ENCODE peak calls at places on chromosomes 12 and 14, in nine cellular contexts. F is DMS53; B is fibroblast of lung; U is stimulated activated CD4-positive, alpha-beta T cell treated with anti-CD3 and anti-CD28 coated beads, Interleukin-12 subunit alpha, Interleukin-12 subunit beta, amount 100 ng/mL, for 4 hours; E is upper lobe of left lung; Z is effector CD4-positive, alpha-beta T cell; M is bronchial epithelial cell; X is T-helper 17 cell; N is MCF 10A. J is an unnamed sample.

GRCh38 chr12:96297504-96297903 is 102.7 kb downstream of the CDK17 start:
- DNase-seq in F (no peak), B (no peak), U (no peak), E (no peak), Z (no peak), M (no peak), X (no peak), N (no peak), J (no peak)

GRCh38 chr14:104602933-104603325 is 1.6 kb downstream of the TMEM179 start:
- DNase-seq in F (no peak), B (no peak), U (no peak), E (no peak), Z (no peak), M (no peak), X (no peak), N (no peak), J (no peak)

GRCh38 chr12:65899289-65899688 is 75.0 kb downstream of the HMGA2 start:
- DNase-seq in F (no peak), B (no peak), U (no peak), E (no peak), Z (no peak), M (no peak), X (no peak), N (no peak), J (no peak)

GRCh38 chr12:56189336-56189917 is at the start of gene SMARCC2:
- DNase-seq in F (peak; percentile 97), B (peak; percentile 89), U (peak; percentile 80), E (peak; percentile 97), Z (peak; percentile 76), M (peak; percentile 73), X (peak; percentile 91), N (peak; percentile 87), J (peak; percentile 78)

GRCh38 chr14:92540472-92541048 is 27.0 kb downstream of the RIN3 start:
- DNase-seq in F (peak; percentile 58), B (peak; percentile 100), U (no peak), E (peak; percentile 56), Z (no peak), M (peak; percentile 92), X (no peak), N (peak; percentile 99), J (no peak)

GRCh38 chr12:7076493-7076892 is 15.8 kb downstream of the C1R start:
- DNase-seq in F (no peak), B (no peak), U (no peak), E (no peak), Z (no peak), M (no peak), X (no peak), N (no peak), J (no peak)

GRCh38 chr14:101547107-101547738 is 14.1 kb upstream of the DIO3 start:
- DNase-seq in F (no peak), B (no peak), U (no peak), E (no peak), Z (no peak), M (no peak), X (no peak), N (no peak), J (no peak)

GRCh38 chr14:92074555-92074954 is 31.8 kb downstream of the ATXN3 start:
- DNase-seq in F (no peak), B (peak; percentile 29), U (no peak), E (no peak), Z (no peak), M (no peak), X (no peak), N (no peak), J (no peak)

GRCh38 chr12:131869871-131870418 is 24.5 kb upstream of the ULK1 start:
- DNase-seq in F (peak; percentile 67), B (peak; percentile 27), U (no peak), E (no peak), Z (no peak), M (peak; percentile 82), X (no peak), N (peak; percentile 33), J (no peak)

GRCh38 chr14:100786131-100786530 is 39.8 kb upstream of the MEG3 start:
- DNase-seq in F (no peak), B (no peak), U (no peak), E (no peak), Z (no peak), M (no peak), X (no peak), N (no peak), J (no peak)

GRCh38 chr12:865614-866013 is 83.9 kb downstream of the RAD52 start:
- DNase-seq in F (no peak), B (no peak), U (no peak), E (no peak), Z (no peak), M (no peak), X (no peak), N (no peak), J (no peak)

GRCh38 chr12:114409796-114410520 is 4.0 kb upstream of the TBX5 start:
- DNase-seq in F (no peak), B (peak; percentile 70), U (no peak), E (no peak), Z (no peak), M (no peak), X (no peak), N (no peak), J (no peak)

GRCh38 chr14:37595809-37596595 is 573 bp downstream of the TTC6 start:
- DNase-seq in F (peak; percentile 96), B (no peak), U (peak; percentile 65), E (peak; percentile 89), Z (no peak), M (peak; percentile 94), X (no peak), N (peak; percentile 85), J (no peak)

GRCh38 chr14:50025776-50026175 is 90.6 kb downstream of the VCPKMT start:
- DNase-seq in F (peak; percentile 15), B (peak; percentile 47), U (no peak), E (no peak), Z (no peak), M (peak; percentile 28), X (no peak), N (peak; percentile 57), J (no peak)

GRCh38 chr14:75548544-75548943 is 26.3 kb downstream of the BATF start:
- DNase-seq in F (no peak), B (peak; percentile 85), U (no peak), E (no peak), Z (no peak), M (no peak), X (no peak), N (no peak), J (no peak)

GRCh38 chr14:101516401-101516800 is 44.9 kb upstream of the DIO3 start:
- DNase-seq in F (no peak), B (no peak), U (no peak), E (no peak), Z (no peak), M (no peak), X (no peak), N (no peak), J (no peak)

GRCh38 chr12:96258451-96258933 is 64.3 kb downstream of the ELK3 start:
- DNase-seq in F (no peak), B (peak; percentile 87), U (no peak), E (no peak), Z (no peak), M (no peak), X (no peak), N (peak; percentile 51), J (no peak)

GRCh38 chr12:6863586-6864321 is 3.6 kb upstream of the TPI1 start:
- DNase-seq in F (no peak), B (no peak), U (no peak), E (no peak), Z (no peak), M (no peak), X (no peak), N (no peak), J (no peak)

GRCh38 chr12:77325505-77325904 is 260.1 kb upstream of the E2F7 start:
- DNase-seq in F (peak; percentile 33), B (no peak), U (no peak), E (peak; percentile 68), Z (no peak), M (no peak), X (no peak), N (no peak), J (no peak)

GRCh38 chr12:128811806-128812205 is 12.0 kb downstream of the SLC15A4 start:
- DNase-seq in F (no peak), B (no peak), U (no peak), E (no peak), Z (no peak), M (no peak), X (no peak), N (no peak), J (no peak)

GRCh38 chr12:63978519-63978918 is 134.0 kb downstream of the SRGAP1 start:
- DNase-seq in F (no peak), B (peak; percentile 75), U (no peak), E (no peak), Z (no peak), M (peak; percentile 97), X (no peak), N (peak; percentile 87), J (no peak)

GRCh38 chr12:1835178-1836131 is 15.1 kb downstream of the LRTM2 start:
- DNase-seq in F (no peak), B (no peak), U (no peak), E (peak; percentile 58), Z (no peak), M (no peak), X (no peak), N (no peak), J (no peak)

GRCh38 chr14:66117600-66117999 is 368.6 kb upstream of the CCDC196 start:
- DNase-seq in F (peak; percentile 67), B (peak; percentile 19), U (no peak), E (no peak), Z (no peak), M (peak; percentile 90), X (no peak), N (peak; percentile 70), J (no peak)

GRCh38 chr14:23494223-23494622 is 24.7 kb downstream of the NGDN start:
- DNase-seq in F (no peak), B (no peak), U (no peak), E (no peak), Z (no peak), M (no peak), X (no peak), N (no peak), J (no peak)

GRCh38 chr12:124428136-124428791 is 133.4 kb downstream of the RFLNA start:
- DNase-seq in F (no peak), B (peak; percentile 82), U (no peak), E (peak; percentile 71), Z (no peak), M (no peak), X (no peak), N (no peak), J (peak; percentile 72)

GRCh38 chr14:102902523-102903247 is 19.8 kb upstream of the AMN start:
- DNase-seq in F (no peak), B (no peak), U (no peak), E (no peak), Z (no peak), M (no peak), X (no peak), N (no peak), J (no peak)

J was measured in D721Med.